ENCODE peak calls at places on chromosomes 12 and 14, in seven cellular contexts. A is fibroblast of villous mesenchyme, T is astrocyte of the spinal cord, H is left ventricle myocardium inferior, Z is AG09309, O is fibroblast of pulmonary artery, P is body of pancreas. S is an unnamed sample.

GRCh38 chr14:43803076-43803689 is 703.9 kb downstream of the FSCB start:
- DNase-seq in A (no peak), T (no peak), P (no peak), H (no peak), Z (no peak), O (no peak), S (no peak)

GRCh38 chr12:113002155-113002554 is 23.8 kb downstream of the OAS2 start:
- DNase-seq in P (peak; percentile 66), H (no peak), O (no peak), Z (no peak), T (no peak), A (no peak), S (no peak)

GRCh38 chr14:98984719-98985041 is 287.3 kb downstream of the BCL11B start:
- DNase-seq in T (no peak), O (no peak), Z (no peak), H (no peak), P (no peak), A (no peak), S (no peak)

GRCh38 chr14:91163316-91163715 is 49.4 kb downstream of the DGLUCY start:
- DNase-seq in Z (no peak), H (peak; percentile 48), A (no peak), P (peak; percentile 81), T (no peak), O (no peak), S (peak; percentile 33)

GRCh38 chr14:104749111-104749649 is 3.8 kb upstream of the SIVA1 start:
- DNase-seq in H (no peak), P (no peak), A (no peak), O (no peak), Z (peak; percentile 13), T (peak; percentile 26), S (no peak)

GRCh38 chr14:87829543-87829942 is 163.4 kb downstream of the GALC start:
- DNase-seq in O (no peak), T (no peak), P (no peak), Z (no peak), H (no peak), A (no peak), S (no peak)

GRCh38 chr12:131208425-131208824 is 254.7 kb downstream of the ADGRD1 start:
- DNase-seq in A (no peak), P (no peak), Z (no peak), T (no peak), H (no peak), O (no peak), S (no peak)

GRCh38 chr14:43041976-43042375 is 1435.3 kb downstream of the LRFN5 start:
- DNase-seq in O (no peak), Z (no peak), T (no peak), A (no peak), H (no peak), P (no peak), S (no peak)

GRCh38 chr12:59651230-59651920 is 55.5 kb downstream of the SLC16A7 start:
- DNase-seq in H (no peak), P (no peak), Z (no peak), T (peak; percentile 44), O (peak; percentile 46), A (peak; percentile 4), S (peak; percentile 61)

GRCh38 chr12:125271850-125272249 is 206.6 kb downstream of the AACS start:
- DNase-seq in A (no peak), Z (no peak), T (no peak), P (no peak), H (no peak), O (no peak), S (no peak)

GRCh38 chr14:89720741-89721315 is 233.7 kb downstream of the EFCAB11 start:
- DNase-seq in Z (no peak), A (no peak), P (peak; percentile 19), H (peak; percentile 23), O (no peak), T (no peak), S (no peak)

GRCh38 chr14:100054553-100055075 is 10.6 kb upstream of the EVL start:
- DNase-seq in A (no peak), H (no peak), O (no peak), Z (no peak), P (no peak), T (no peak), S (no peak)

GRCh38 chr12:17759982-17760381 is 330.0 kb downstream of the RERGL start:
- DNase-seq in P (no peak), O (no peak), A (no peak), T (no peak), H (no peak), Z (no peak), S (no peak)

GRCh38 chr14:68885226-68886108 is 92.6 kb upstream of the ZFP36L1 start:
- DNase-seq in A (no peak), O (no peak), Z (no peak), H (no peak), P (no peak), T (no peak), S (no peak)

GRCh38 chr12:63103489-63104131 is 47.4 kb downstream of the AVPR1A start:
- DNase-seq in A (peak; percentile 30), H (no peak), Z (no peak), P (no peak), O (peak; percentile 44), T (peak; percentile 29), S (peak; percentile 31)

GRCh38 chr14:33477752-33478151 is 473.1 kb downstream of the EGLN3 start:
- DNase-seq in O (no peak), Z (no peak), A (no peak), T (peak; percentile 11), P (no peak), H (no peak), S (no peak)
- H3K4me3 ChIP-seq in O (no peak overlapping the region), Z (no peak overlapping the region), A (no peak overlapping the region), T (no peak overlapping the region), P (no peak overlapping the region), H (no peak overlapping the region), S (no peak overlapping the region)

GRCh38 chr12:27624586-27624985 is 71.7 kb upstream of the REP15 start:
- DNase-seq in Z (no peak), O (no peak), H (no peak), T (no peak), P (no peak), A (no peak), S (no peak)
- TF ChIP-seq CTCF in Z (no peak), O (no peak), H (no peak), T (no peak), P (no peak), A (no peak), S (no peak)

GRCh38 chr12:109114644-109115043 is 1.7 kb upstream of the ACACB start:
- DNase-seq in O (no peak), H (no peak), P (no peak), A (no peak), Z (no peak), T (no peak), S (no peak)

GRCh38 chr12:109111775-109112491 is 4.5 kb upstream of the ACACB start:
- DNase-seq in H (peak; percentile 78), A (peak; percentile 70), Z (no peak), P (peak; percentile 79), T (peak; percentile 73), O (peak; percentile 69), S (peak; percentile 72)

GRCh38 chr12:109115404-109115757 is 1.0 kb upstream of the ACACB start:
- DNase-seq in Z (no peak), H (no peak), O (no peak), P (no peak), A (no peak), T (no peak), S (no peak)

GRCh38 chr12:109113661-109114321 is 2.6 kb upstream of the ACACB start:
- DNase-seq in P (peak; percentile 36), T (no peak), O (peak; percentile 21), Z (no peak), H (no peak), A (peak; percentile 53), S (peak; percentile 36)

DNA sequence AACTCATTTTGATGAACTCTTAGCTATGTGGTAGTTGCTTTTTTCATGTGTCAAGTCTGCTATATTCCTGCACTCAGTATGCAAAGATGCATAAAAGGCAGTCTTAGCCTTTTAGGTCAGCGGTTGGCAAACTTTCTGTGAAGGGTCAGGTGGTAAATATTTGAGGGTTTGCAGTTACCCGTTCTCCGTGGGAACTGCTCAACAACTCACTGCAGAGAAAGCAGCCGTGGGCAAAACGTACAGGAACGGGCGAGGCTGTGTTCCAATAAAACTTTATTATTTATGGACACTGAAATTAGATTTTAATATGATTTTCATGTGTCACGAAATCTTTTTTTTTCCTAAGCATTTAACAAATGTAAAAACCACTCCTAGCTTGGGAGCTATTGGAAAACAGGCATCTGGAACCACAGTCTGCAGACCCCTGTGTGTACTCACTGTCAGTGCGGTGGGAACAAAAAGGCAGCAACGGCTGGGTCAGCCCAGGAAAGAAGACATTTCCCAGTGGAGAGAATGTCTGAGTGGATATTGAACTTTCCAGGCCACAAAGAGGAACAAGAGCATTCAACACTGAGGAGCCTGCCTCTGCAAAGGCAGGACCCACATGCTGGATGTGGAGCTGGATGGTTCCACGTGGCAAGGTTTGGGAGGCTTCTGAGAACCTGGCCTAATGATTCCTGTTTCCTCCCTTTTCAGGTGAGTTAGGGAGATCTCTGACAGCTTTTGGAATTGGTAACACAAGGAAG is 3.5 kb upstream of the ACACB start:
- DNase-seq in Z (no peak), A (no peak), H (no peak), T (no peak), O (no peak), P (peak; percentile 49), S (no peak)
- H3K4me3 ChIP-seq in Z (no peak overlapping the region), A (no peak overlapping the region), H (peak overlapping the region; percentile 20), T (no peak overlapping the region), O (no peak overlapping the region), P (no peak overlapping the region), S (no peak overlapping the region)

GRCh38 chr12:104386461-104386860 is 70.3 kb upstream of the CHST11 start:
- DNase-seq in A (no peak), T (no peak), Z (no peak), O (no peak), H (no peak), P (no peak), S (no peak)

GRCh38 chr12:104381721-104382480 is 74.8 kb upstream of the CHST11 start:
- DNase-seq in O (peak; percentile 87), T (peak; percentile 80), P (peak; percentile 88), H (peak; percentile 74), A (peak; percentile 82), Z (no peak), S (peak; percentile 89)

GRCh38 chr12:104385510-104385909 is 71.2 kb upstream of the CHST11 start:
- DNase-seq in H (no peak), A (no peak), Z (no peak), P (no peak), T (no peak), O (no peak), S (no peak)

GRCh38 chr12:104387190-104387589 is 69.6 kb upstream of the CHST11 start:
- DNase-seq in Z (no peak), P (no peak), O (peak; percentile 60), A (no peak), T (peak; percentile 20), H (no peak), S (peak; percentile 45)

DNA sequence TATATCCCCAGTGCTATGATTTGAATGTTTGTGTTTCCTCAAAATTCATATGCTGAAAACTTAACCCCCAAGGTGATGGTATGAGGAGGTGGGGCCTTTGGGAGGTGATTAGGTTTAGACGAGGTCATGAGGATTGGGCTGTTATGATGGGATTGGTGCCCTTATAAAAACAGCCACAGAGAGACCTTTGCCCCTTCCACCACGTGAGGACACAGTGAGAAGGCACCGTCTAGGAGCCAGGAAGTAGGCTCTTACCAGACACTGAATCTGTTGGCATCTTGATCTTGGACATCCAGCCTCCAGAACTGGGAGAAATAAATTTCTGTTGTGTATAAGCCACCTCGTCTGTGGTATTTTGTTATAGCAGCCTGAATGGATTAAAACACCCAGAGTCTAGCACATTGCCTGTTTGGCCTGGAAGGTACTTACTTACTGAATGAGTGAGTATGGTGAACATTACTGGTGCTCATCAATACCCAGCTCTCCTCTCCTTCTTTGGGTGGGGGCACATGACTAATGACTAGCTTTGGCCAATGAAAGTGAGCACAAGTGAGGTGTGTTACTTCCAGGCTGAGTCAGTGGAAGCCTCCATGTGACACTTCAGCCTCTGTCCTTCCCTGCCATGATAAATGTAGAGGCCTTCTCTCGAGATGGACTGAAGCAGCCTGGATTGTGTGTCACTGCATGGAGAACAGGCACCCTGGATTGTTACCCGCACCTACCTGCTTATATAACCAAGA is 72.4 kb upstream of the CHST11 start:
- DNase-seq in O (no peak), H (no peak), P (no peak), A (no peak), T (no peak), Z (no peak), S (no peak)
- TF ChIP-seq CTCF in O (no peak), H (no peak), P (no peak), A (no peak), T (no peak), Z (no peak), S (no peak)

S was measured in cardiac fibroblast.